ENCODE peak calls at places on chromosomes 16 and 17, in four cellular contexts. G is HEK293T; P is activated naive CD8-positive, alpha-beta T cell treated with anti-CD3 and anti-CD28 coated beads, Interleukin-2, amount 50 U/mL, for 24 hours; V is stimulated activated CD4-positive, alpha-beta T cell treated with anti-CD3 and anti-CD28 coated beads, Interleukin-1b, Interleukin-23, amount 100 ng/mL, for 1 hour. I is an unnamed sample.

GRCh38 chr17:57999496-58000017 is 7.5 kb downstream of the SRSF1 start:
- DNase-seq in G (peak), V (no peak), P (no peak), I (peak)

GRCh38 chr16:85202631-85203461 is 90.6 kb upstream of the CIBAR2 start:
- DNase-seq in P (no peak), V (no peak), G (no peak), I (peak)

GRCh38 chr17:82219753-82220709 is 7.4 kb upstream of the CCDC57 start:
- DNase-seq in P (no peak), G (no peak), V (no peak), I (no peak)

GRCh38 chr17:42518755-42519545 is 17.1 kb upstream of the NAGLU start:
- DNase-seq in V (no peak), G (no peak), P (no peak), I (no peak)

GRCh38 chr17:2397247-2398171 is 3.4 kb downstream of the MNT start:
- DNase-seq in G (no peak), V (no peak), P (no peak), I (no peak)

GRCh38 chr16:10965440-10966039 is 21.2 kb downstream of the CLEC16A start:
- DNase-seq in V (no peak), G (no peak), P (peak), I (no peak)

GRCh38 chr17:77371888-77372443 is 231.2 kb downstream of the SEC14L1 start:
- DNase-seq in G (no peak), V (no peak), P (no peak), I (no peak)

GRCh38 chr16:28309811-28310311 is 17.5 kb downstream of the SBK1 start:
- DNase-seq in G (no peak), P (peak), V (peak), I (no peak)

GRCh38 chr16:23670137-23670776 is 8.4 kb upstream of the PLK1 start:
- DNase-seq in V (no peak), P (peak), G (no peak), I (no peak)

GRCh38 chr16:79767597-79768280 is 167.2 kb upstream of the MAF start:
- DNase-seq in G (no peak), P (no peak), V (no peak), I (peak)

GRCh38 chr17:8673621-8674020 is 43.1 kb upstream of the MYH10 start:
- DNase-seq in G (no peak), P (no peak), V (no peak), I (peak)

GRCh38 chr16:63403792-63404191 is 1367.6 kb upstream of the CDH8 start:
- DNase-seq in V (no peak), G (no peak), P (no peak), I (no peak)